ENCODE peak calls at places on chromosomes 7 and 10, in nine cellular contexts. One of them, this sample, is unnamed. For H3K4me1, the result is how much of the 10 kb centered on the place peaks cover.

GRCh38 chr10:68560201-68560915 is at the start of gene TET1:
- DNase-seq in fibroblast of lung: peak
- DNase-seq in mesendoderm: peak
- DNase-seq in mammary epithelial cell: peak
- DNase-seq in keratinocyte: no peak
- DNase-seq in IMR-90: peak
- DNase-seq in MM.1S: peak
- DNase-seq in HCT116: peak
- DNase-seq in trophoblast cell: no peak
- DNase-seq in this sample: peak

GRCh38 chr7:32892521-32893224 is 1.1 kb upstream of the KBTBD2 start:
- DNase-seq in fibroblast of lung: peak
- DNase-seq in mesendoderm: peak
- DNase-seq in mammary epithelial cell: peak
- DNase-seq in keratinocyte: peak
- DNase-seq in IMR-90: peak
- DNase-seq in MM.1S: peak
- DNase-seq in HCT116: peak
- DNase-seq in trophoblast cell: peak
- DNase-seq in this sample: peak

GRCh38 chr7:44279731-44280505 is 45.5 kb downstream of the CAMK2B start:
- DNase-seq in fibroblast of lung: no peak
- DNase-seq in mesendoderm: no peak
- DNase-seq in mammary epithelial cell: no peak
- DNase-seq in keratinocyte: no peak
- DNase-seq in IMR-90: no peak
- DNase-seq in MM.1S: no peak
- DNase-seq in HCT116: no peak
- DNase-seq in trophoblast cell: no peak
- DNase-seq in this sample: no peak

GRCh38 chr10:97571622-97572021 is 957 bp upstream of the ANKRD2 start:
- DNase-seq in fibroblast of lung: no peak
- DNase-seq in mesendoderm: no peak
- DNase-seq in mammary epithelial cell: peak
- DNase-seq in keratinocyte: peak
- DNase-seq in IMR-90: no peak
- DNase-seq in MM.1S: no peak
- DNase-seq in HCT116: no peak
- DNase-seq in trophoblast cell: peak
- DNase-seq in this sample: no peak

GRCh38 chr7:5500056-5500776 is 76.6 kb upstream of the TNRC18 start:
- DNase-seq in fibroblast of lung: no peak
- DNase-seq in mesendoderm: no peak
- DNase-seq in mammary epithelial cell: no peak
- DNase-seq in keratinocyte: no peak
- DNase-seq in IMR-90: peak
- DNase-seq in MM.1S: no peak
- DNase-seq in HCT116: no peak
- DNase-seq in trophoblast cell: no peak
- DNase-seq in this sample: no peak

GRCh38 chr7:127256326-127256725 is 3.6 kb upstream of the GRM8 start:
- DNase-seq in fibroblast of lung: no peak
- DNase-seq in mesendoderm: no peak
- DNase-seq in mammary epithelial cell: peak
- DNase-seq in keratinocyte: no peak
- DNase-seq in IMR-90: no peak
- DNase-seq in MM.1S: no peak
- DNase-seq in HCT116: no peak
- DNase-seq in trophoblast cell: no peak
- DNase-seq in this sample: no peak

GRCh38 chr7:48962821-48963505 is 38.6 kb downstream of the CDC14C start:
- DNase-seq in fibroblast of lung: peak
- DNase-seq in mesendoderm: peak
- DNase-seq in mammary epithelial cell: no peak
- DNase-seq in keratinocyte: no peak
- DNase-seq in IMR-90: no peak
- DNase-seq in MM.1S: no peak
- DNase-seq in HCT116: no peak
- DNase-seq in trophoblast cell: no peak
- DNase-seq in this sample: peak

GRCh38 chr7:75900617-75901315 is 14.2 kb upstream of the POR start:
- DNase-seq in fibroblast of lung: no peak
- DNase-seq in mesendoderm: no peak
- DNase-seq in mammary epithelial cell: no peak
- DNase-seq in keratinocyte: no peak
- DNase-seq in IMR-90: no peak
- DNase-seq in MM.1S: no peak
- DNase-seq in HCT116: no peak
- DNase-seq in trophoblast cell: no peak
- DNase-seq in this sample: no peak

GRCh38 chr7:80806653-80807052 is 112.2 kb downstream of the SEMA3C start:
- DNase-seq in fibroblast of lung: no peak
- DNase-seq in mesendoderm: no peak
- DNase-seq in mammary epithelial cell: no peak
- DNase-seq in keratinocyte: no peak
- DNase-seq in IMR-90: no peak
- DNase-seq in MM.1S: no peak
- DNase-seq in HCT116: no peak
- DNase-seq in trophoblast cell: no peak
- DNase-seq in this sample: peak

GRCh38 chr7:1418505-1419309 is 40.6 kb downstream of the MICALL2 start:
- DNase-seq in fibroblast of lung: peak
- DNase-seq in mesendoderm: peak
- DNase-seq in mammary epithelial cell: no peak
- DNase-seq in keratinocyte: no peak
- DNase-seq in IMR-90: peak
- DNase-seq in MM.1S: peak
- DNase-seq in HCT116: peak
- DNase-seq in trophoblast cell: no peak
- DNase-seq in this sample: peak

GRCh38 chr10:4012848-4013247 is 227.8 kb upstream of the KLF6 start:
- DNase-seq in fibroblast of lung: no peak
- DNase-seq in mesendoderm: no peak
- DNase-seq in mammary epithelial cell: no peak
- DNase-seq in keratinocyte: no peak
- DNase-seq in IMR-90: no peak
- DNase-seq in MM.1S: no peak
- DNase-seq in HCT116: no peak
- DNase-seq in trophoblast cell: no peak
- DNase-seq in this sample: no peak

GRCh38 chr7:922334-923107 is 32.0 kb downstream of the ADAP1 start:
- DNase-seq in fibroblast of lung: no peak
- DNase-seq in mesendoderm: no peak
- DNase-seq in mammary epithelial cell: no peak
- DNase-seq in keratinocyte: no peak
- DNase-seq in IMR-90: no peak
- DNase-seq in MM.1S: no peak
- DNase-seq in HCT116: no peak
- DNase-seq in trophoblast cell: no peak
- DNase-seq in this sample: no peak

GRCh38 chr7:27123021-27123476 is 7.5 kb downstream of the HOXA4 start:
- DNase-seq in fibroblast of lung: peak
- DNase-seq in mesendoderm: peak
- DNase-seq in mammary epithelial cell: peak
- DNase-seq in keratinocyte: no peak
- DNase-seq in IMR-90: peak
- DNase-seq in MM.1S: no peak
- DNase-seq in HCT116: no peak
- DNase-seq in trophoblast cell: no peak
- DNase-seq in this sample: peak

GRCh38 chr10:124369066-124369465 is 49.7 kb downstream of the OAT start:
- DNase-seq in fibroblast of lung: no peak
- DNase-seq in mesendoderm: no peak
- DNase-seq in mammary epithelial cell: no peak
- DNase-seq in keratinocyte: no peak
- DNase-seq in IMR-90: no peak
- DNase-seq in MM.1S: no peak
- DNase-seq in HCT116: no peak
- DNase-seq in trophoblast cell: no peak
- DNase-seq in this sample: no peak
- H3K4me1 ChIP-seq in fibroblast of lung: under half
- H3K4me1 ChIP-seq in mesendoderm: under half
- H3K4me1 ChIP-seq in mammary epithelial cell: under half
- H3K4me1 ChIP-seq in keratinocyte: under half
- H3K4me1 ChIP-seq in IMR-90: under half
- H3K4me1 ChIP-seq in MM.1S: under half
- H3K4me1 ChIP-seq in HCT116: under half
- H3K4me1 ChIP-seq in trophoblast cell: under half
- H3K4me1 ChIP-seq in this sample: under half

GRCh38 chr10:24901686-24902399 is 50.6 kb downstream of the PRTFDC1 start:
- DNase-seq in fibroblast of lung: peak
- DNase-seq in mesendoderm: peak
- DNase-seq in mammary epithelial cell: peak
- DNase-seq in keratinocyte: peak
- DNase-seq in IMR-90: peak
- DNase-seq in MM.1S: peak
- DNase-seq in HCT116: peak
- DNase-seq in trophoblast cell: no peak
- DNase-seq in this sample: peak

GRCh38 chr10:24902400-24902728 is 50.0 kb downstream of the PRTFDC1 start:
- DNase-seq in fibroblast of lung: no peak
- DNase-seq in mesendoderm: no peak
- DNase-seq in mammary epithelial cell: no peak
- DNase-seq in keratinocyte: no peak
- DNase-seq in IMR-90: no peak
- DNase-seq in MM.1S: no peak
- DNase-seq in HCT116: no peak
- DNase-seq in trophoblast cell: no peak
- DNase-seq in this sample: no peak

GRCh38 chr10:24899571-24899970 is 52.8 kb downstream of the PRTFDC1 start:
- DNase-seq in fibroblast of lung: no peak
- DNase-seq in mesendoderm: no peak
- DNase-seq in mammary epithelial cell: no peak
- DNase-seq in keratinocyte: no peak
- DNase-seq in IMR-90: no peak
- DNase-seq in MM.1S: no peak
- DNase-seq in HCT116: no peak
- DNase-seq in trophoblast cell: no peak
- DNase-seq in this sample: no peak

GRCh38 chr10:24898501-24898900 is 53.9 kb downstream of the PRTFDC1 start:
- DNase-seq in fibroblast of lung: no peak
- DNase-seq in mesendoderm: no peak
- DNase-seq in mammary epithelial cell: peak
- DNase-seq in keratinocyte: no peak
- DNase-seq in IMR-90: no peak
- DNase-seq in MM.1S: no peak
- DNase-seq in HCT116: no peak
- DNase-seq in trophoblast cell: no peak
- DNase-seq in this sample: peak

DNA sequence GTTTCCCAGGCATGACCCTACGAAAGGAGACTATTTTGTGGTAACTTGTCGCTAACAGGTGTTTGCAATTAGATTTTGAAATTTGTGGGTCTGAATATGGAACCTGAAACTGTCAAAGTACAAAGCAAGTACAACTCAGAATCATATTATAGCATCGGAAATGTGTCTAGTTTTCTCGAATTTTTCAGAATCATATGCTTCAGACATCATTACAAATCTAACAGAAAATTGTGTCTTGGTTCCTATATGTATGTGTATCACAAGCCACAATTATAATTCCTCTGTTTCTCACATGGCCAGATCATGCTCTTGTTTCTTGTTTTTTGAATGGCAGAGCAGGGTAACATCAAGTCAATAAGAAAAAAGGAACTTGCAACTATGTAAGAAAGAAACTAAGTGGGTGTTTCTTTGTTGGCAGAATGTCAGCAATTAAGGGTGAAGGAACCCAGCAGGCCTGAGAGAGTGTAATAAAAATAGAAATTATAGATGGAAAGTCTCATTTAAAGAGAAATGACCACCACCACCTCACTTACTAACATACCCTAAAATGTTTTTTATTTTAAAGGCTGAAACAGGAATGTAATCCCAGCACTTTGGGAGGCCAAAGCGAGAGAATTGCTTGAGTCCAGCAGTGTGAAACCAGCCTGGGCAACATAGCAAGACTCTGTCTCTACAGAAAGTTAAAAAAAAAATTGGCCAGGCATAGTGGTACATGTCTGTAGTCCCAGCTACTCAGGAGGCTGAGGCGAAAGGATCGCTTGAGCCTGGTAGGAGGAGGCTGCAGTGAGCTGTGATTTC is 51.3 kb downstream of the PRTFDC1 start:
- DNase-seq in fibroblast of lung: no peak
- DNase-seq in mesendoderm: no peak
- DNase-seq in mammary epithelial cell: no peak
- DNase-seq in keratinocyte: no peak
- DNase-seq in IMR-90: no peak
- DNase-seq in MM.1S: peak
- DNase-seq in HCT116: no peak
- DNase-seq in trophoblast cell: no peak
- DNase-seq in this sample: no peak
- H3K9ac ChIP-seq in fibroblast of lung: no peak
- H3K9ac ChIP-seq in mesendoderm: no peak
- H3K9ac ChIP-seq in mammary epithelial cell: no peak
- H3K9ac ChIP-seq in keratinocyte: peak
- H3K9ac ChIP-seq in IMR-90: no peak
- H3K9ac ChIP-seq in MM.1S: peak
- H3K9ac ChIP-seq in HCT116: peak
- H3K9ac ChIP-seq in trophoblast cell: no peak
- H3K9ac ChIP-seq in this sample: no peak

DNA sequence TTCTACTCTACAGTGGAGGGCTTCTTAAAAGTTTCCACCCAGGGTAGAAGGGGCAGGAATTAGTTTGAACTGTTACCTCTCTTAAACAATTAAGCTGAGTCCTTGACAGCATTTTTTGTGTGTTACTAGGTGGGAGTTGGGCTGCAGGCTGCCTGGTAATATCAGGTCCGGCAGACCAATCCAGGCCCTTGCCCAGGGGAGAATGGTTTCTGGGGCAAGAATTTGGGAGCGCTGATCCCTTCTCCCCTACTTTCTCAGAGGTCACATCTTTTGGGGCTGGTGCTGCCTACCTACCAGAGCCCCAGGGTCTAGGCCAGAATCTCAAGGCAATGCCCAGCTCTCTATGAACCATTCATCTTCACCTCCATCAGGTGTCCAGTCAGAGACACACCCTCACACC is 1.6 kb downstream of the PPRC1 start:
- DNase-seq in fibroblast of lung: no peak
- DNase-seq in mesendoderm: no peak
- DNase-seq in mammary epithelial cell: no peak
- DNase-seq in keratinocyte: no peak
- DNase-seq in IMR-90: no peak
- DNase-seq in MM.1S: no peak
- DNase-seq in HCT116: no peak
- DNase-seq in trophoblast cell: no peak
- DNase-seq in this sample: no peak
- H3K4me3 ChIP-seq in fibroblast of lung: peak
- H3K4me3 ChIP-seq in mesendoderm: peak
- H3K4me3 ChIP-seq in mammary epithelial cell: peak
- H3K4me3 ChIP-seq in keratinocyte: peak
- H3K4me3 ChIP-seq in IMR-90: peak
- H3K4me3 ChIP-seq in MM.1S: peak
- H3K4me3 ChIP-seq in HCT116: peak
- H3K4me3 ChIP-seq in trophoblast cell: no peak
- H3K4me3 ChIP-seq in this sample: peak

DNA sequence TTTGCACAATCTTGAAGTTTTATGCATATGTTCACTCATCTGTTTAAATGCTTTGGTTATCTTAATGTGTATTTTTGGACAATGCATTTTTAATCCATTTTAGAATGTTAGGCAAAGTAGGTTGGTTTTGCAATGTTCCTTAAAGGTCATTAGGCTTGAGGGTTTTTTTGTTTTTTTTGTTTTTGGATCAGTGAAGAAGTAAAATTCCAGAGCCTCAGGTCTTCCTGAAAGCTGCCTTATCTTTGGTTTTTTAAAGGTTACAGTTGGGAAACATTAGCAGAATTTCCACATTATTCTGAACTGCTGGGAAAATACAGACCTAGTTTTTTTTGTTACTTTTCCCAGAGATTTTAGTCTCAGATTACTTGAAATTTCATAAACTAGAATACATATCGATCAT is 12.9 kb downstream of the MDFIC start:
- DNase-seq in fibroblast of lung: no peak
- DNase-seq in mesendoderm: no peak
- DNase-seq in mammary epithelial cell: no peak
- DNase-seq in keratinocyte: no peak
- DNase-seq in IMR-90: no peak
- DNase-seq in MM.1S: no peak
- DNase-seq in HCT116: no peak
- DNase-seq in trophoblast cell: no peak
- DNase-seq in this sample: no peak
- H3K4me1 ChIP-seq in fibroblast of lung: under half
- H3K4me1 ChIP-seq in mesendoderm: under half
- H3K4me1 ChIP-seq in mammary epithelial cell: under half
- H3K4me1 ChIP-seq in keratinocyte: under half
- H3K4me1 ChIP-seq in IMR-90: under half
- H3K4me1 ChIP-seq in MM.1S: under half
- H3K4me1 ChIP-seq in HCT116: under half
- H3K4me1 ChIP-seq in trophoblast cell: under half
- H3K4me1 ChIP-seq in this sample: under half

This sample was measured in astrocyte.